ENCODE peak calls at places on chromosomes 16 and 17, in five cellular contexts. W is mammary epithelial cell, P is esophagus squamous epithelium, A is mucosa of descending colon, G is cardiac muscle cell. K is an unnamed sample. For H3K4me1 and H3K36me3, the result is how much of the 10 kb centered on the place peaks cover.

GRCh38 chr16:1126577-1126976 is 26.3 kb upstream of the CACNA1H start:
- DNase-seq in W (no peak), P (no peak), A (no peak), G (no peak), K (no peak)

GRCh38 chr17:79793924-79794304 is 3.0 kb downstream of the CBX8 start:
- DNase-seq in W (no peak), P (no peak), A (no peak), G (peak), K (no peak)

GRCh38 chr16:11572301-11572995 is 14.3 kb downstream of the LITAF start:
- DNase-seq in W (no peak), P (no peak), A (no peak), G (no peak), K (no peak)

GRCh38 chr16:55846598-55847346 is 13.9 kb upstream of the CES1 start:
- DNase-seq in W (no peak), P (no peak), A (no peak), G (no peak), K (no peak)

GRCh38 chr17:7041607-7042506 is 2.0 kb downstream of the SLC16A11 start:
- DNase-seq in W (no peak), P (no peak), A (peak), G (no peak), K (no peak)

GRCh38 chr16:75591001-75591852 is 25.0 kb downstream of the GABARAPL2 start:
- DNase-seq in W (no peak), P (no peak), A (no peak), G (peak), K (no peak)

GRCh38 chr16:82859638-82860037 is 232.9 kb downstream of the CDH13 start:
- DNase-seq in W (no peak), P (no peak), A (no peak), G (peak), K (no peak)

GRCh38 chr17:20896153-20896649 is 146.6 kb downstream of the USP22 start:
- DNase-seq in W (peak), P (no peak), A (peak), G (no peak), K (no peak)

GRCh38 chr17:41529491-41529915 is 1.4 kb upstream of the KRT19 start:
- DNase-seq in W (no peak), P (no peak), A (peak), G (no peak), K (no peak)

GRCh38 chr16:56929639-56930038 is 2.3 kb upstream of the HERPUD1 start:
- DNase-seq in W (no peak), P (no peak), A (no peak), G (no peak), K (no peak)

GRCh38 chr16:9033125-9033830 is 58.2 kb upstream of the HAPSTR1 start:
- DNase-seq in W (peak), P (no peak), A (peak), G (peak), K (peak)

GRCh38 chr16:116015-116414 is 22.5 kb downstream of the NPRL3 start:
- DNase-seq in W (no peak), P (no peak), A (no peak), G (no peak), K (no peak)

GRCh38 chr16:79912592-79913310 is 312.2 kb upstream of the MAF start:
- DNase-seq in W (peak), P (no peak), A (no peak), G (no peak), K (no peak)

GRCh38 chr16:19883296-19883951 is 1.2 kb downstream of the GPRC5B start:
- DNase-seq in W (no peak), P (no peak), A (peak), G (peak), K (no peak)

GRCh38 chr16:31265329-31266245 is 5.8 kb downstream of the ITGAM start:
- DNase-seq in W (peak), P (no peak), A (no peak), G (no peak), K (no peak)

GRCh38 chr16:68272501-68273209 is 8.3 kb downstream of the SLC7A6 start:
- DNase-seq in W (no peak), P (no peak), A (peak), G (no peak), K (no peak)

GRCh38 chr17:57377094-57377493 is 120.8 kb downstream of the MSI2 start:
- DNase-seq in W (no peak), P (no peak), A (no peak), G (no peak), K (no peak)

GRCh38 chr17:43360376-43360738 is 38.4 kb upstream of the ARL4D start:
- DNase-seq in W (no peak), P (no peak), A (no peak), G (no peak), K (no peak)

GRCh38 chr17:61444831-61445230 is 7.4 kb upstream of the TBX4 start:
- DNase-seq in W (no peak), P (no peak), A (no peak), G (no peak), K (no peak)

GRCh38 chr16:87127766-87128147 is 189.4 kb downstream of the C16orf95 start:
- DNase-seq in W (no peak), P (no peak), A (no peak), G (no peak), K (no peak)

GRCh38 chr16:27840311-27841060 is 223.0 kb downstream of the GSG1L start:
- DNase-seq in W (no peak), P (no peak), A (no peak), G (no peak), K (no peak)

GRCh38 chr16:77868478-77868877 is 80.1 kb downstream of the VAT1L start:
- DNase-seq in W (no peak), P (no peak), A (no peak), G (no peak), K (no peak)

GRCh38 chr17:65228734-65229390 is 91.7 kb downstream of the RGS9 start:
- DNase-seq in W (peak), P (no peak), A (no peak), G (peak), K (no peak)

GRCh38 chr16:57538235-57538711 is 1.9 kb upstream of the CCDC102A start:
- DNase-seq in W (no peak), P (no peak), A (no peak), G (no peak), K (no peak)

GRCh38 chr16:8669481-8669880 is 4.9 kb upstream of the ABAT start:
- DNase-seq in W (no peak), P (no peak), A (no peak), G (no peak), K (no peak)

DNA sequence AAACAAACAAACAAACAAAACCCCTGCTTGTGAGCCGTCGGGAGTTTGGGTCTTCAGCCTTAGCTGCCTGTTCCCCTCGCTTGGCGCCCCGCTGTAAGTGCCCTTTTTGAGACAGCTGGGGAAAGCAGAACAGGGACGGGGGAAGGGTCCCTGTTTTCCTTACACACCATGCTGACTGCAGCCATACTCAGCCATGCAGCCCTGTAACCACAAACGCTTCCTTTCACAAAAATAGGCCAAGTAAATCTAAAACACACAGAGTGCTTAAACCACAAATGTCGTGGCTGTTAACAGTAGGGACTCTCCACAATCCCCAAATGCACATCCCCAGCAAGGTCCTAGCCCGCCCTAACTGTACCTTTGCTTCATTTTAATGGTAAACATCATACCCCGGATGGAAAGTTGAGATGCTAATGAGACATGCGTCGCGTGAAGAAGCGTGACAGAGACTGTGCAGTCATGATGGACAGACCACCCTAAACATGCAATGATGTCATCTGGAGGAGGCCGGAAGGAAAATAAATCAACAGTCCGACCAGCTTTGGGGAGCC is 129.9 kb downstream of the MGAT5B start:
- DNase-seq in W (no peak), P (no peak), A (no peak), G (no peak), K (no peak)
- H3K4me1 ChIP-seq in W (under half), P (under half), A (under half), G (under half), K (under half)

GRCh38 chr17:74773414-74773813 is 2.7 kb downstream of the NAT9 start:
- DNase-seq in W (no peak), P (no peak), A (no peak), G (no peak), K (no peak)

GRCh38 chr17:74771319-74771914 is 4.7 kb downstream of the NAT9 start:
- DNase-seq in W (no peak), P (no peak), A (no peak), G (no peak), K (no peak)

GRCh38 chr17:74770498-74771318 is 5.4 kb downstream of the NAT9 start:
- DNase-seq in W (peak), P (no peak), A (peak), G (peak), K (no peak)

GRCh38 chr17:74773871-74774286 is 2.3 kb downstream of the NAT9 start:
- DNase-seq in W (no peak), P (no peak), A (no peak), G (no peak), K (no peak)

GRCh38 chr17:74772071-74772470 is 4.1 kb downstream of the NAT9 start:
- DNase-seq in W (no peak), P (no peak), A (no peak), G (no peak), K (no peak)
- H3K36me3 ChIP-seq in W (under half), P (half or more), A (under half), G (under half), K (half or more)

GRCh38 chr17:975321-975982 is 4.1 kb downstream of the NXN start:
- DNase-seq in W (no peak), P (no peak), A (peak), G (peak), K (no peak)
- H3K4me1 ChIP-seq in W (under half), P (under half), A (under half), G (under half), K (under half)

GRCh38 chr16:89523680-89524344 is 15.6 kb downstream of the SPG7 start:
- DNase-seq in W (no peak), P (no peak), A (no peak), G (no peak), K (no peak)
- H3K36me3 ChIP-seq in W (under half), P (half or more), A (under half), G (under half), K (half or more)

GRCh38 chr17:82247175-82247823 is 18.5 kb downstream of the SLC16A3 start:
- DNase-seq in W (no peak), P (no peak), A (no peak), G (no peak), K (no peak)
- H3K4me1 ChIP-seq in W (under half), P (under half), A (under half), G (under half), K (under half)

GRCh38 chr17:48925991-48926342 is 17.8 kb downstream of the UBE2Z start:
- DNase-seq in W (no peak), P (no peak), A (no peak), G (no peak), K (no peak)
- H3K36me3 ChIP-seq in W (half or more), P (half or more), A (under half), G (half or more), K (half or more)